ENCODE peak calls at places on chromosomes 6 and 20, in ten cellular contexts. D, J, E, U, Y, N, B, T, X and V are unnamed samples.

GRCh38 chr6:100267721-100268123 is 197.0 kb downstream of the SIM1 start:
- DNase-seq in D (peak; percentile 93), J (no peak), E (no peak), U (no peak), Y (peak; percentile 36), N (no peak), B (no peak), T (no peak), X (peak; percentile 92), V (no peak)

GRCh38 chr6:42901538-42901957 is 14.3 kb upstream of the PTCRA start:
- DNase-seq in D (peak; percentile 70), J (peak; percentile 93), E (peak; percentile 89), U (peak; percentile 80), Y (peak; percentile 87), N (peak; percentile 92), B (peak; percentile 94), T (peak; percentile 78), X (peak; percentile 58), V (peak; percentile 79)

GRCh38 chr6:128763599-128764300 is 119.2 kb upstream of the LAMA2 start:
- DNase-seq in D (no peak), J (no peak), E (no peak), U (no peak), Y (no peak), N (no peak), B (no peak), T (no peak), X (no peak), V (no peak)

GRCh38 chr20:64037498-64038213 is 1.7 kb downstream of the C20orf204 start:
- DNase-seq in D (no peak), J (peak; percentile 67), E (no peak), U (peak; percentile 54), Y (no peak), N (no peak), B (peak; percentile 48), T (no peak), X (no peak), V (no peak)

GRCh38 chr6:37990762-37991525 is 171.4 kb downstream of the ZFAND3 start:
- DNase-seq in D (peak; percentile 92), J (no peak), E (peak; percentile 33), U (no peak), Y (peak; percentile 92), N (no peak), B (peak; percentile 11), T (peak; percentile 32), X (peak; percentile 90), V (no peak)

GRCh38 chr6:165849539-165850430 is 186.7 kb upstream of the PDE10A start:
- DNase-seq in D (no peak), J (no peak), E (no peak), U (no peak), Y (no peak), N (no peak), B (no peak), T (no peak), X (no peak), V (peak; percentile 61)

GRCh38 chr6:111789593-111789992 is 83.7 kb downstream of the FYN start:
- DNase-seq in D (peak; percentile 38), J (no peak), E (no peak), U (no peak), Y (peak; percentile 36), N (no peak), B (no peak), T (no peak), X (no peak), V (no peak)

GRCh38 chr6:21691685-21692346 is 98.3 kb downstream of the SOX4 start:
- DNase-seq in D (no peak), J (no peak), E (no peak), U (no peak), Y (no peak), N (no peak), B (peak; percentile 57), T (no peak), X (no peak), V (no peak)

GRCh38 chr6:161374971-161375873 is 101.4 kb upstream of the AGPAT4 start:
- DNase-seq in D (peak; percentile 68), J (peak; percentile 49), E (no peak), U (peak; percentile 78), Y (no peak), N (peak; percentile 9), B (peak; percentile 67), T (peak; percentile 14), X (peak; percentile 52), V (no peak)

GRCh38 chr6:10535198-10535597 is 14.0 kb downstream of the GCNT2 start:
- DNase-seq in D (no peak), J (peak; percentile 85), E (no peak), U (no peak), Y (no peak), N (no peak), B (no peak), T (no peak), X (no peak), V (no peak)
- H3K4me2 ChIP-seq in D (no peak overlapping the region), J (peak overlapping the region; percentile 89), E (no peak overlapping the region), U (no peak overlapping the region), Y (no peak overlapping the region), N (no peak overlapping the region), B (no peak overlapping the region), T (no peak overlapping the region), X (no peak overlapping the region), V (no peak overlapping the region)

DNA sequence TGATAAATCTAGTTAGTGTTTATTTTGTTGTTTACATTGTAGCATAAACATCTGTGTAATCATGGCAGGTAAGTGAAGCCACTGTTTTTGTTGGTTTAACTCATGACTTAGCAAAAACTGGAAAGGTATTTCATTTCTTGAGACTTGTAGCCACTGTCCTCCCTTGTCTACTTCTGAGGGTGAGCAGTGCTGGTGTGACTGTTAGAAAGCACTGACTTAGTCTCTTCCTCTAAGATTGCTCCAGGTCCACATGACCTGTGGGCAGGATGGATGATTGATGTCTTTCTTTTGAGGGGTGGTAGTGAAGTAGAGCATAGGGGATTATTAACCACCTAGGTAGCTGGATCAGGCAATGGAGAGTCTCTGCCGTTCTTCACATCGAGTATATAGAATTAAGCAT is 203.8 kb downstream of the ARID1B start:
- DNase-seq in D (no peak), J (no peak), E (no peak), U (no peak), Y (no peak), N (no peak), B (no peak), T (no peak), X (no peak), V (no peak)
- H3K4me2 ChIP-seq in D (no peak overlapping the region), J (peak overlapping the region; percentile 53), E (no peak overlapping the region), U (no peak overlapping the region), Y (no peak overlapping the region), N (no peak overlapping the region), B (no peak overlapping the region), T (peak overlapping the region; percentile 33), X (no peak overlapping the region), V (no peak overlapping the region)

DNA sequence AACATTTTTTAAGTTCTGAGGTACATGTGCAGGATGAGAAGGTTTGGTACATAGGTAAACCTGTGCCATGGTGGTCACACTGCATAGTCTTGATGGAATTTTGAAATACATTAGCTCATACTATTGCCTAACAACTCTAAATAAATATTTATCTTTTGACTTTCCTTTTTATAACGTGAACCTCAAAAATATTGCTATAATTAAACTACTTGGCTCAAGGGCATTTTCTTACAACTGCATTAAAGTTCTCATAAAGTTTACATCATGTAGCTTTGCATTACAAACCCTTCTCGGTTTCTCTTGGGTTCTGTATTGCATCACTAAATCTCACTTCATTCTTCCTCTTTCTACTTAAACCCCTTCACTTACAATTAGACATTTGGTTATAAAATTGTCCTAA is 636.0 kb upstream of the PTCHD4 start:
- DNase-seq in D (no peak), J (peak; percentile 84), E (no peak), U (no peak), Y (peak; percentile 10), N (no peak), B (no peak), T (no peak), X (no peak), V (no peak)
- H3K4me2 ChIP-seq in D (no peak overlapping the region), J (peak overlapping the region; percentile 68), E (no peak overlapping the region), U (no peak overlapping the region), Y (no peak overlapping the region), N (no peak overlapping the region), B (no peak overlapping the region), T (peak overlapping the region; percentile 32), X (no peak overlapping the region), V (no peak overlapping the region)

GRCh38 chr20:41050361-41051019 is 21.9 kb downstream of the TOP1 start:
- DNase-seq in D (peak; percentile 72), J (no peak), E (no peak), U (peak; percentile 79), Y (peak; percentile 52), N (no peak), B (no peak), T (no peak), X (peak; percentile 65), V (no peak)

GRCh38 chr20:41051426-41051825 is 22.8 kb downstream of the TOP1 start:
- DNase-seq in D (no peak), J (no peak), E (no peak), U (no peak), Y (no peak), N (no peak), B (no peak), T (no peak), X (no peak), V (no peak)

GRCh38 chr20:41047975-41048305 is 19.3 kb downstream of the TOP1 start:
- DNase-seq in D (no peak), J (peak; percentile 80), E (no peak), U (no peak), Y (peak; percentile 63), N (no peak), B (no peak), T (no peak), X (no peak), V (no peak)

GRCh38 chr20:41048475-41049242 is 20.0 kb downstream of the TOP1 start:
- DNase-seq in D (no peak), J (peak; percentile 56), E (no peak), U (no peak), Y (no peak), N (no peak), B (peak; percentile 31), T (no peak), X (no peak), V (no peak)

DNA sequence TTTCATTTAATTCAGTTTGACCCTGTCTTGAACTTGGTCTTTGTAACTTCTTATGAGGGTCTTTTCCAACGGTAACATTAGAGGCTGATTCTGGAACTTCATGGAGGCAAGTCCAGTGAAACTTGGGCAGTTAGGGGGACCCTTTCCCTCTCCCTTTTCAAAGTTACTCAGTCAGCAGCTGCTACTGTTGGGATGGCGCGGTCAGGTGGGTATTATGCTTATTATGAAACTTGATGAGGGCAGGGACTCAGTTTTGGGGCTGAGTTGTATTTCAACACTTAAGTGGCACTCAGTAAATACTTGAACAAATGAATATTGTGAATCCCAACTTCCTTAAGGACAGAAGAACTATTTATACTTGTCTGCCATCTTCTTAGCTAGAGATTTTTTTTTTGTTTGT is 20.8 kb downstream of the TOP1 start:
- DNase-seq in D (no peak), J (no peak), E (no peak), U (no peak), Y (no peak), N (no peak), B (no peak), T (no peak), X (no peak), V (no peak)
- H3K4me2 ChIP-seq in D (no peak overlapping the region), J (peak overlapping the region; percentile 48), E (peak overlapping the region; percentile 60), U (peak overlapping the region; percentile 74), Y (no peak overlapping the region), N (no peak overlapping the region), B (peak overlapping the region; percentile 69), T (no peak overlapping the region), X (no peak overlapping the region), V (no peak overlapping the region)

DNA sequence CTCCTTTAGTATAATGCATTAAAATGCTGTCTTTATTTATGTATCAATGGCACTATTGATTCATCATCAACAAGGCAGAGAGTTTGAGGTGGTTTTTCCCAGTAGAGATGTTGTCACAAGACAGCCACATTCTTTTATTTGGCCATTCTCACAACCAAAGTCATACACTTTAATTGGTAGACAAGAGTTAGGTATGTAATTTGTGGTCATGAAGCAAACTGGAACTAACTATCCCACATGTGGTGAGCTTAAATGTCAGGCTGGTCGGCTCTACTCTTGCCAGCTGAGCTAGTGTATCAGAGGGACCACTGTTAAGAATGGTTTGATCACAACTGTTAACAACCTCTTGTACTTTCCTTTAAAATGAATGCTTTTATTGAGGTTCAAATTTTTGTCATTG is 714.6 kb downstream of the CD109 start:
- DNase-seq in D (peak; percentile 77), J (no peak), E (no peak), U (no peak), Y (peak; percentile 22), N (no peak), B (no peak), T (no peak), X (peak; percentile 76), V (no peak)
- H3K4me2 ChIP-seq in D (no peak overlapping the region), J (no peak overlapping the region), E (no peak overlapping the region), U (no peak overlapping the region), Y (no peak overlapping the region), N (no peak overlapping the region), B (no peak overlapping the region), T (no peak overlapping the region), X (no peak overlapping the region), V (no peak overlapping the region)